ENCODE peak calls at places on chromosomes 5 and 9, in eight cellular contexts. A, H, X, Z, R, T, I and Y are unnamed samples.

GRCh38 chr5:149646564-149646963 is 65.3 kb downstream of the ARHGEF37 start:
- DNase-seq in X (peak; percentile 72), I (no peak), H (no peak), Z (no peak), R (no peak), A (no peak), T (no peak), Y (no peak)

GRCh38 chr5:14180437-14180836 is 37.3 kb downstream of the TRIO start:
- DNase-seq in H (no peak), X (no peak), A (no peak), T (no peak), Z (no peak), I (no peak), R (no peak), Y (no peak)

GRCh38 chr5:150490296-150490669 is 17.6 kb upstream of the NDST1 start:
- DNase-seq in I (no peak), R (no peak), X (no peak), A (no peak), T (no peak), H (no peak), Z (no peak), Y (no peak)

GRCh38 chr5:139458580-139459407 is 3.7 kb downstream of the ECSCR start:
- DNase-seq in I (no peak), R (no peak), Z (no peak), H (no peak), T (no peak), X (no peak), A (no peak), Y (peak; percentile 70)

GRCh38 chr5:132237670-132238069 is 10.0 kb upstream of the P4HA2 start:
- DNase-seq in H (no peak), I (no peak), Z (no peak), X (no peak), A (no peak), T (no peak), R (no peak), Y (peak; percentile 71)

GRCh38 chr5:81310402-81311063 is 9.1 kb downstream of the ZCCHC9 start:
- DNase-seq in H (no peak), A (no peak), Z (no peak), I (no peak), X (no peak), R (no peak), T (no peak), Y (no peak)

GRCh38 chr5:90285581-90285980 is 124.0 kb downstream of the CETN3 start:
- DNase-seq in H (no peak), R (no peak), A (no peak), Z (no peak), T (no peak), I (no peak), X (no peak), Y (no peak)

GRCh38 chr5:122515709-122516431 is 203.8 kb downstream of the SNCAIP start:
- DNase-seq in T (peak; percentile 63), A (peak; percentile 56), X (peak; percentile 42), I (no peak), Z (no peak), R (no peak), H (peak; percentile 19), Y (peak; percentile 53)

GRCh38 chr9:33676746-33677505 is 118.4 kb upstream of the PRSS3 start:
- DNase-seq in I (no peak), A (no peak), Z (no peak), T (peak; percentile 31), X (peak; percentile 67), R (peak; percentile 31), H (no peak), Y (peak; percentile 6)

GRCh38 chr5:37552770-37553719 is 173.9 kb downstream of the WDR70 start:
- DNase-seq in T (no peak), Z (no peak), X (no peak), R (no peak), H (peak; percentile 60), I (no peak), A (no peak), Y (no peak)

GRCh38 chr9:122200960-122201635 is 27.7 kb downstream of the LHX6 start:
- DNase-seq in R (no peak), I (no peak), A (no peak), T (no peak), X (no peak), Z (peak; percentile 40), H (no peak), Y (no peak)

GRCh38 chr9:16871358-16872151 is 1.1 kb upstream of the BNC2 start:
- DNase-seq in I (no peak), Z (peak; percentile 18), H (no peak), A (no peak), X (peak; percentile 52), R (peak; percentile 52), T (no peak), Y (no peak)

GRCh38 chr5:108858959-108859358 is 111.3 kb downstream of the FER start:
- DNase-seq in Z (no peak), I (no peak), H (no peak), X (no peak), R (no peak), T (no peak), A (no peak), Y (no peak)

GRCh38 chr5:177388521-177389052 is 4.4 kb downstream of the SLC34A1 start:
- DNase-seq in A (no peak), T (no peak), R (no peak), Z (no peak), I (no peak), X (no peak), H (no peak), Y (no peak)

GRCh38 chr5:109690456-109691247 is 925 bp downstream of the MAN2A1 start:
- DNase-seq in R (peak; percentile 79), I (no peak), H (no peak), T (peak; percentile 65), A (peak; percentile 62), Z (peak; percentile 18), X (peak; percentile 4), Y (peak; percentile 80)

GRCh38 chr5:123937230-123937629 is 425.3 kb downstream of the CSNK1G3 start:
- DNase-seq in X (no peak), I (no peak), Z (no peak), A (peak; percentile 65), R (no peak), H (peak; percentile 38), T (peak; percentile 30), Y (peak; percentile 51)

GRCh38 chr5:67619636-67620035 is 423.0 kb upstream of the CD180 start:
- DNase-seq in I (no peak), R (no peak), A (no peak), H (no peak), T (no peak), Z (no peak), X (no peak), Y (no peak)

GRCh38 chr9:38120961-38121360 is 51.9 kb upstream of the SHB start:
- DNase-seq in T (no peak), H (no peak), Z (no peak), R (no peak), I (no peak), X (no peak), A (no peak), Y (no peak)

GRCh38 chr9:98253563-98253962 is 1.9 kb downstream of the TBC1D2 start:
- DNase-seq in T (no peak), A (no peak), Z (no peak), R (no peak), X (no peak), H (no peak), I (no peak), Y (no peak)

GRCh38 chr5:96821260-96821916 is 13.6 kb upstream of the ERAP1 start:
- DNase-seq in I (no peak), A (no peak), H (peak; percentile 12), T (no peak), Z (no peak), R (no peak), X (no peak), Y (no peak)

GRCh38 chr5:144102361-144102760 is 68.1 kb downstream of the YIPF5 start:
- DNase-seq in A (no peak), X (no peak), I (no peak), H (no peak), T (no peak), Z (no peak), R (no peak), Y (no peak)

GRCh38 chr5:15267966-15268365 is 232.0 kb upstream of the FBXL7 start:
- DNase-seq in R (no peak), H (no peak), Z (no peak), A (no peak), T (no peak), I (no peak), X (no peak), Y (no peak)

GRCh38 chr5:77418601-77419591 is 73.2 kb downstream of the WDR41 start:
- DNase-seq in X (no peak), R (no peak), A (no peak), H (no peak), Z (no peak), T (no peak), I (no peak), Y (no peak)

GRCh38 chr5:131587541-131587940 is 47.5 kb downstream of the RAPGEF6 start:
- DNase-seq in T (no peak), A (no peak), Z (no peak), I (no peak), H (no peak), R (no peak), X (no peak), Y (no peak)

GRCh38 chr9:88897081-88897480 is 94.2 kb upstream of the S1PR3 start:
- DNase-seq in T (no peak), Z (no peak), A (no peak), R (no peak), X (no peak), I (no peak), H (no peak), Y (no peak)

GRCh38 chr5:3187846-3188425 is 407.7 kb upstream of the IRX1 start:
- DNase-seq in A (no peak), R (no peak), Z (no peak), X (peak; percentile 80), T (no peak), I (no peak), H (no peak), Y (no peak)

GRCh38 chr9:23537192-23538059 is 288.6 kb downstream of the ELAVL2 start:
- DNase-seq in H (no peak), I (peak; percentile 68), A (peak; percentile 2), X (no peak), T (no peak), Z (no peak), R (no peak), Y (no peak)

GRCh38 chr9:16601991-16602390 is 268.5 kb downstream of the BNC2 start:
- DNase-seq in A (no peak), Z (no peak), R (no peak), I (no peak), T (no peak), X (no peak), H (no peak), Y (no peak)

GRCh38 chr5:143826909-143827514 is 15.1 kb downstream of the HMHB1 start:
- DNase-seq in Z (no peak), X (peak; percentile 41), H (no peak), T (no peak), I (no peak), R (no peak), A (no peak), Y (no peak)

GRCh38 chr5:162196351-162196750 is 128.8 kb downstream of the GABRG2 start:
- DNase-seq in H (no peak), I (no peak), Z (no peak), T (no peak), R (no peak), A (no peak), X (no peak), Y (no peak)

GRCh38 chr5:127442085-127442484 is 75.4 kb upstream of the PRRC1 start:
- DNase-seq in H (no peak), X (no peak), I (no peak), T (no peak), A (no peak), R (no peak), Z (no peak), Y (no peak)

GRCh38 chr5:142680605-142681259 is 5.2 kb downstream of the FGF1 start:
- DNase-seq in Z (no peak), H (no peak), A (peak; percentile 65), X (no peak), R (peak; percentile 46), T (peak; percentile 30), I (no peak), Y (peak; percentile 86)

GRCh38 chr9:131500377-131500776 is 2.3 kb upstream of the POMT1 start:
- DNase-seq in I (no peak), Z (no peak), R (no peak), H (no peak), T (no peak), A (no peak), X (no peak), Y (peak; percentile 11)

GRCh38 chr9:131222460-131222859 is 53.9 kb downstream of the FAM78A start:
- DNase-seq in H (no peak), R (no peak), A (no peak), X (no peak), T (no peak), Z (no peak), I (no peak), Y (no peak)